ENCODE peak calls at places on chromosomes 16 and 17, in nine cellular contexts. X is mesendoderm, I is fibroblast of lung, C is HCT116, Z is OCI-LY7, Q is GM23248, W is GM12878, S is neural progenitor cell, Y is PC-9. K is an unnamed sample. For H3K79me2, the result is how much of the 10 kb centered on the place peaks cover.

GRCh38 chr16:67174706-67175231 is 4.4 kb downstream of the NOL3 start:
- DNase-seq in X (no peak), I (no peak), C (no peak), Z (no peak), Q (no peak), W (no peak), S (no peak), Y (no peak), K (no peak)

GRCh38 chr16:11880047-11880446 is 28.7 kb upstream of the RSL1D1 start:
- DNase-seq in X (no peak), I (no peak), C (no peak), Z (no peak), Q (no peak), W (no peak), S (no peak), Y (no peak), K (no peak)

GRCh38 chr16:49483651-49484451 is 110.2 kb downstream of the C16orf78 start:
- DNase-seq in X (no peak), I (no peak), C (no peak), Z (peak), Q (no peak), W (no peak), S (no peak), Y (no peak), K (no peak)

GRCh38 chr16:56950881-56951771 is 10.6 kb upstream of the CETP start:
- DNase-seq in X (peak), I (peak), C (no peak), Z (peak), Q (peak), W (no peak), S (peak), Y (peak), K (peak)

GRCh38 chr16:28977703-28978641 is 3.4 kb downstream of the SPNS1 start:
- DNase-seq in X (peak), I (no peak), C (no peak), Z (peak), Q (no peak), W (no peak), S (peak), Y (peak), K (no peak)

GRCh38 chr16:8929086-8929748 is 34.5 kb downstream of the USP7 start:
- DNase-seq in X (no peak), I (no peak), C (no peak), Z (no peak), Q (no peak), W (peak), S (no peak), Y (no peak), K (peak)

GRCh38 chr17:77098884-77099545 is 41.8 kb upstream of the SEC14L1 start:
- DNase-seq in X (no peak), I (peak), C (no peak), Z (no peak), Q (peak), W (no peak), S (no peak), Y (no peak), K (no peak)

GRCh38 chr17:18257747-18258355 is 687 bp downstream of the FLII start:
- DNase-seq in X (peak), I (peak), C (no peak), Z (peak), Q (peak), W (no peak), S (peak), Y (peak), K (peak)

GRCh38 chr17:55089955-55090573 is 121.5 kb downstream of the STXBP4 start:
- DNase-seq in X (peak), I (peak), C (peak), Z (no peak), Q (peak), W (peak), S (peak), Y (peak), K (no peak)

GRCh38 chr16:48381201-48381600 is 4.0 kb downstream of the SIAH1 start:
- DNase-seq in X (no peak), I (peak), C (no peak), Z (no peak), Q (peak), W (no peak), S (no peak), Y (no peak), K (no peak)

GRCh38 chr16:35463358-35463757 is 2003.9 kb downstream of the TP53TG3F start:
- DNase-seq in X (no peak), I (no peak), C (no peak), Z (no peak), Q (no peak), W (no peak), S (no peak), Y (no peak), K (no peak)

GRCh38 chr17:50234581-50234980 is 33.1 kb upstream of the COL1A1 start:
- DNase-seq in X (no peak), I (peak), C (no peak), Z (no peak), Q (peak), W (no peak), S (no peak), Y (no peak), K (no peak)

GRCh38 chr17:67628580-67629013 is 89.1 kb upstream of the NOL11 start:
- DNase-seq in X (peak), I (no peak), C (no peak), Z (peak), Q (peak), W (no peak), S (peak), Y (no peak), K (peak)

GRCh38 chr17:49708515-49709161 is 874 bp upstream of the SLC35B1 start:
- DNase-seq in X (peak), I (peak), C (no peak), Z (no peak), Q (peak), W (no peak), S (peak), Y (peak), K (no peak)

GRCh38 chr17:5588584-5588983 is 4.3 kb upstream of the NLRP1 start:
- DNase-seq in X (no peak), I (no peak), C (no peak), Z (no peak), Q (no peak), W (no peak), S (no peak), Y (no peak), K (peak)

GRCh38 chr17:11948791-11949190 is 48.5 kb downstream of the ZNF18 start:
- DNase-seq in X (no peak), I (peak), C (peak), Z (no peak), Q (peak), W (no peak), S (no peak), Y (no peak), K (no peak)

GRCh38 chr17:44552361-44552760 is 4.9 kb upstream of the FZD2 start:
- DNase-seq in X (no peak), I (no peak), C (no peak), Z (no peak), Q (no peak), W (no peak), S (no peak), Y (no peak), K (no peak)

GRCh38 chr16:69276143-69277115 is 34.7 kb upstream of the VPS4A start:
- DNase-seq in X (no peak), I (peak), C (no peak), Z (no peak), Q (peak), W (no peak), S (no peak), Y (no peak), K (no peak)

GRCh38 chr16:366476-366875 is 3.9 kb downstream of the MRPL28 start:
- DNase-seq in X (no peak), I (no peak), C (no peak), Z (no peak), Q (no peak), W (no peak), S (no peak), Y (no peak), K (no peak)

GRCh38 chr16:22685162-22685830 is 128.7 kb upstream of the HS3ST2 start:
- DNase-seq in X (no peak), I (no peak), C (no peak), Z (no peak), Q (peak), W (no peak), S (no peak), Y (no peak), K (no peak)

GRCh38 chr17:80259642-80260535 is 763 bp upstream of the RNF213 start:
- DNase-seq in X (peak), I (peak), C (no peak), Z (peak), Q (peak), W (no peak), S (peak), Y (peak), K (no peak)

GRCh38 chr16:72173997-72174396 is 2.0 kb upstream of the PMFBP1 start:
- DNase-seq in X (no peak), I (no peak), C (no peak), Z (no peak), Q (no peak), W (no peak), S (no peak), Y (no peak), K (no peak)

GRCh38 chr17:82489851-82490511 is 29.6 kb upstream of the FOXK2 start:
- DNase-seq in X (no peak), I (no peak), C (no peak), Z (no peak), Q (no peak), W (no peak), S (no peak), Y (no peak), K (no peak)

GRCh38 chr16:14088155-14088753 is 17.1 kb downstream of the MRTFB start:
- DNase-seq in X (no peak), I (no peak), C (no peak), Z (no peak), Q (peak), W (no peak), S (no peak), Y (no peak), K (no peak)

GRCh38 chr17:29176500-29177351 is 3.5 kb downstream of the MYO18A start:
- DNase-seq in X (peak), I (peak), C (no peak), Z (peak), Q (peak), W (no peak), S (peak), Y (peak), K (peak)

GRCh38 chr16:47229053-47229640 is 85.4 kb upstream of the NETO2 start:
- DNase-seq in X (peak), I (no peak), C (no peak), Z (no peak), Q (no peak), W (no peak), S (no peak), Y (no peak), K (no peak)

GRCh38 chr16:73232555-73233422 is 184.9 kb upstream of the ZFHX3 start:
- DNase-seq in X (peak), I (peak), C (peak), Z (no peak), Q (no peak), W (no peak), S (no peak), Y (no peak), K (no peak)

GRCh38 chr17:66423436-66423922 is 121.1 kb downstream of the PRKCA start:
- DNase-seq in X (peak), I (peak), C (no peak), Z (no peak), Q (peak), W (no peak), S (no peak), Y (no peak), K (no peak)

GRCh38 chr17:1908699-1909309 is 79.0 kb downstream of the RPA1 start:
- DNase-seq in X (peak), I (peak), C (peak), Z (peak), Q (peak), W (no peak), S (peak), Y (peak), K (peak)

GRCh38 chr17:61661135-61661534 is 70.1 kb upstream of the NACA2 start:
- DNase-seq in X (no peak), I (no peak), C (no peak), Z (no peak), Q (no peak), W (no peak), S (no peak), Y (no peak), K (no peak)

GRCh38 chr16:81035975-81036750 is 521 bp downstream of the ATMIN start:
- DNase-seq in X (peak), I (peak), C (no peak), Z (peak), Q (peak), W (no peak), S (peak), Y (peak), K (peak)

GRCh38 chr17:17326275-17326875 is 23.2 kb downstream of the NT5M start:
- DNase-seq in X (no peak), I (no peak), C (no peak), Z (no peak), Q (no peak), W (no peak), S (peak), Y (no peak), K (no peak)

GRCh38 chr16:57640612-57641011 is 12.2 kb downstream of the ADGRG1 start:
- DNase-seq in X (no peak), I (no peak), C (no peak), Z (no peak), Q (no peak), W (no peak), S (no peak), Y (no peak), K (no peak)

GRCh38 chr17:40422990-40423611 is 5.4 kb upstream of the TOP2A start:
- DNase-seq in X (peak), I (no peak), C (peak), Z (no peak), Q (no peak), W (no peak), S (peak), Y (no peak), K (no peak)

GRCh38 chr17:2102931-2103398 is 48.1 kb downstream of the HIC1 start:
- DNase-seq in X (no peak), I (peak), C (peak), Z (no peak), Q (peak), W (no peak), S (no peak), Y (peak), K (no peak)

GRCh38 chr16:60636117-60636516 is 1400.1 kb downstream of the CDH8 start:
- DNase-seq in X (peak), I (no peak), C (no peak), Z (no peak), Q (no peak), W (no peak), S (no peak), Y (peak), K (no peak)

GRCh38 chr17:75619506-75620431 is 13.5 kb upstream of the SMIM5 start:
- DNase-seq in X (peak), I (peak), C (no peak), Z (peak), Q (peak), W (no peak), S (peak), Y (no peak), K (no peak)

GRCh38 chr17:48595107-48595999 is 1.8 kb upstream of the HOXB5 start:
- DNase-seq in X (no peak), I (no peak), C (no peak), Z (no peak), Q (no peak), W (no peak), S (no peak), Y (no peak), K (no peak)

GRCh38 chr17:48596000-48596734 is 2.6 kb upstream of the HOXB5 start:
- DNase-seq in X (no peak), I (no peak), C (no peak), Z (no peak), Q (no peak), W (no peak), S (no peak), Y (no peak), K (no peak)

GRCh38 chr17:48597775-48598631 is 4.4 kb upstream of the HOXB5 start:
- DNase-seq in X (no peak), I (peak), C (no peak), Z (peak), Q (peak), W (no peak), S (peak), Y (no peak), K (no peak)

GRCh38 chr17:48597492-48597774 is 3.9 kb upstream of the HOXB5 start:
- DNase-seq in X (no peak), I (no peak), C (no peak), Z (no peak), Q (no peak), W (no peak), S (no peak), Y (no peak), K (no peak)

GRCh38 chr17:48596735-48597491 is 3.3 kb upstream of the HOXB5 start:
- DNase-seq in X (no peak), I (no peak), C (no peak), Z (no peak), Q (peak), W (no peak), S (no peak), Y (no peak), K (no peak)
- H3K4me3 ChIP-seq in X (no peak), I (peak), C (no peak), Z (peak), Q (peak), W (peak), S (no peak), Y (no peak), K (no peak)

GRCh38 chr16:53642094-53642493 is 61.6 kb downstream of the RPGRIP1L start:
- DNase-seq in X (no peak), I (peak), C (no peak), Z (no peak), Q (no peak), W (no peak), S (no peak), Y (no peak), K (no peak)

GRCh38 chr16:53643474-53643873 is 60.2 kb downstream of the RPGRIP1L start:
- DNase-seq in X (no peak), I (no peak), C (no peak), Z (no peak), Q (no peak), W (no peak), S (no peak), Y (no peak), K (no peak)
- H3K4me2 ChIP-seq in X (no peak), I (no peak), C (no peak), Z (no peak), Q (no peak), W (no peak), S (no peak), Y (no peak), K (no peak)

GRCh38 chr16:84143784-84144199 is 1.2 kb downstream of the HSDL1 start:
- DNase-seq in X (peak), I (no peak), C (no peak), Z (no peak), Q (peak), W (no peak), S (peak), Y (no peak), K (peak)

GRCh38 chr16:84138824-84139627 is 6.0 kb downstream of the HSDL1 start:
- DNase-seq in X (peak), I (peak), C (peak), Z (no peak), Q (peak), W (peak), S (peak), Y (peak), K (peak)

GRCh38 chr16:84139628-84140258 is 5.2 kb downstream of the HSDL1 start:
- DNase-seq in X (no peak), I (no peak), C (no peak), Z (no peak), Q (no peak), W (no peak), S (no peak), Y (no peak), K (no peak)

GRCh38 chr16:84143081-84143480 is 1.9 kb downstream of the HSDL1 start:
- DNase-seq in X (no peak), I (no peak), C (no peak), Z (no peak), Q (no peak), W (no peak), S (no peak), Y (no peak), K (no peak)

GRCh38 chr16:84141143-84141670 is 3.8 kb downstream of the HSDL1 start:
- DNase-seq in X (peak), I (no peak), C (peak), Z (peak), Q (no peak), W (no peak), S (no peak), Y (no peak), K (peak)
- H3K79me2 ChIP-seq in X (under half), I (under half), C (half or more), Z (under half), Q (half or more), W (under half), S (half or more), Y (half or more), K (half or more)

DNA sequence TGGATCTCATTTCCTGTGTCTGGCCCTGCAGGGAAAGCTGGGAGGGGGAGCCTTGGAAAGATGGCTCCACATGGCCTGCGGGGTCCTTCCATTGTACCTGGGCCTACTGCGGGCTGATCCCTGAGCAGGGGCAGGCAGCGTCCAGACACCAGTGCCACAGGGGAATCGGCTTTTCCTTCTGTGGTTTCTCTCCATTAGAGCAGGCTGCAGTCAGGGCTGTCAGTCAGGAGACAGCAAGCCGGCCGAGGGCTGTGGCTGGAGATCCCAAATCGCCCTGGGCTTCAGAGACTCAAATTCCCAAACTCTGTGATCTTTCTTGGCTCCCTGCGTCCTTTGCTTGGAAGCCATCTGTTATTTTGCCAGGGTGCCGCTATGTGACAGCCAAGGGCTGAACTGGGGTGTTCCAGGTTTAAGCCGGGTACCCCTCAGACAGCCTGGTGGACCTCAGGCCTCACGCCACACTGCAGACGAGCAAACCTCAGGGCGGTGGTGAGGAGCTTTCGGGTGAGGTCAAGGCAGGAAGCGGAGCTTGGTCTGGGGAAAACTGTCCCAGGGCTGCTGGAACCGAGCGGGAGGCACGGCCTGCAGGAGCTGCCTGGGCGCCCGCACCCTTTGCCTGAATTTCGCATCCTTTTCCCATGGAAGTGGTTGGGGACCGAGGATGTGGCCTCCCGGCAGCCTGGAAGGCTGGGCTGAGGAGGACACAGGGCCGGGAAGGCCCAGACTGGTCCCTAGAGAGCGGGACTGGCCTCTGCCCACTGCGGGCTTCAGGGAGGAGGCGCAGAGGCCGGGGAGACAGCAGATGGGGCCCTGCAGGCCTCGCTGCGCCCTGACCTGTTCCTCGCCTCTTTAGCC is 1.5 kb upstream of the CPNE7 start:
- DNase-seq in X (peak), I (no peak), C (no peak), Z (no peak), Q (no peak), W (no peak), S (no peak), Y (no peak), K (no peak)
- H3K4me3 ChIP-seq in X (no peak), I (no peak), C (peak), Z (peak), Q (no peak), W (no peak), S (no peak), Y (peak), K (peak)

DNA sequence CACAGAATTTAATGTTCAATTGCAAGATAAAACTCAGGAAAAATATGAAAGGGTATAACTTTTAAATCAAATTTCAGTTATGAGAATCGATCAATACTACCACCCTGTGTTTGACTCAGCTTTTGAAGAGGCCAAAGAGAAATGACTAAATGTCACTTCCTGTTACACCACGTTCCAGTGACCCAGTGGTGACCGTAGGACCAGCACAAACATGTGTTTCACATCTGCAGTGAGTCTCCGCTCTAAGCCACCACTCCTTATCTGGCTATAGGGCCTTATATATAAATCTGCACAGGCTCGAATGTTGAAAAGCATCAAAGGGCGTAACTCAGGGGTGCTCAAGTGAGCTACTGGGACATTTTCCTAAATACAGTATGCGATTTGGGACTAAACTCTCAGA is 36.1 kb downstream of the CYB5D2 start:
- DNase-seq in X (no peak), I (no peak), C (no peak), Z (no peak), Q (no peak), W (no peak), S (no peak), Y (no peak), K (no peak)
- H3K4me2 ChIP-seq in X (no peak), I (no peak), C (no peak), Z (no peak), Q (no peak), W (no peak), S (no peak), Y (no peak), K (no peak)

DNA sequence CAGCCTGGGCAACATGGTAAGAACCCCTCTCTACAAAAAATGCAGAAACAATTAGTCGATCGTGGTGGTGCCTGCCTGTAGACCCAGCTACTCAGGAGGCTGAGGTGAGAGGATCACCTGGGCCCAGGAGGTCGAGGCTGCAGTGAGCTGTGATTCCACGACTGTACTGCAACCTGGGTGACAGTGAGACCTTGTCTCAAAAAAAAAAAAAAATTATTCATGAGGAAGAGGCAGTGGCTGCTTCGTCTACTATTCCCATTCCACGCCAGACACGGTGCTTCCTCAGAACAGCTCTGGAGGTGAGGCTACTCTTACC is 52.2 kb upstream of the GSE1 start:
- DNase-seq in X (no peak), I (no peak), C (no peak), Z (no peak), Q (no peak), W (no peak), S (no peak), Y (no peak), K (no peak)
- H3K79me2 ChIP-seq in X (half or more), I (half or more), C (under half), Z (under half), Q (half or more), W (half or more), S (under half), Y (half or more), K (under half)